ENCODE peak calls at places on chromosomes 11 and 22, in five cellular contexts. E is HL-60, C is fibroblast of the aortic adventitia, O is cardiac fibroblast, F is neural progenitor cell. R is an unnamed sample.
A peak's percentile ranks its signal among the peaks of the same experiment; 100 is the strongest.

GRCh38 chr11:11084337-11084736 is 226.5 kb upstream of the ZBED5 start:
- DNase-seq in E (no peak), F (no peak), O (no peak), C (no peak), R (no peak)

GRCh38 chr11:125211191-125211953 is 46.8 kb downstream of the PKNOX2 start:
- DNase-seq in C (peak; percentile 40), E (no peak), O (no peak), F (peak; percentile 48), R (no peak)

GRCh38 chr22:46428602-46429326 is 93.2 kb downstream of the TRMU start:
- DNase-seq in O (no peak), E (no peak), C (no peak), F (no peak), R (no peak)

GRCh38 chr22:45318558-45319318 is 9.0 kb downstream of the FAM118A start:
- DNase-seq in O (peak; percentile 17), F (peak; percentile 32), E (no peak), C (peak; percentile 65), R (no peak)

GRCh38 chr11:59776210-59777066 is 21.3 kb downstream of the STX3 start:
- DNase-seq in E (no peak), C (peak; percentile 39), O (peak; percentile 78), F (no peak), R (no peak)

GRCh38 chr11:122617926-122618325 is 37.6 kb upstream of the UBASH3B start:
- DNase-seq in E (no peak), F (no peak), O (no peak), C (no peak), R (no peak)

GRCh38 chr22:17817079-17817478 is 42.8 kb upstream of the BID start:
- DNase-seq in O (no peak), E (no peak), C (no peak), F (no peak), R (no peak)

GRCh38 chr11:19032990-19033389 is 27.5 kb downstream of the MRGPRX2 start:
- DNase-seq in E (no peak), F (no peak), O (no peak), C (no peak), R (no peak)

GRCh38 chr11:69269388-69269787 is 24.6 kb upstream of the MYEOV start:
- DNase-seq in O (no peak), C (no peak), E (no peak), F (no peak), R (no peak)

GRCh38 chr11:122207505-122207904 is 91.5 kb upstream of the BLID start:
- DNase-seq in F (no peak), O (peak; percentile 85), C (peak; percentile 96), E (no peak), R (no peak)

GRCh38 chr11:36155301-36155700 is 133.9 kb downstream of the COMMD9 start:
- DNase-seq in F (no peak), O (no peak), E (no peak), C (no peak), R (no peak)

GRCh38 chr11:100695911-100696310 is 8.8 kb downstream of the ARHGAP42 start:
- DNase-seq in E (no peak), F (no peak), C (no peak), O (no peak), R (no peak)

GRCh38 chr11:2270322-2271076 is at the start of gene ASCL2:
- DNase-seq in E (no peak), C (no peak), O (peak; percentile 11), F (peak; percentile 40), R (no peak)

GRCh38 chr11:122246885-122247284 is 130.9 kb upstream of the BLID start:
- DNase-seq in O (no peak), F (no peak), E (no peak), C (no peak), R (no peak)

GRCh38 chr11:117643606-117644300 is 153.3 kb downstream of the DSCAML1 start:
- DNase-seq in C (no peak), F (peak; percentile 36), E (no peak), O (no peak), R (no peak)

GRCh38 chr22:48717076-48717810 is 1110.4 kb downstream of the BRD1 start:
- DNase-seq in C (no peak), O (no peak), F (no peak), E (no peak), R (no peak)

GRCh38 chr11:17238377-17238776 is 30.6 kb upstream of the PIK3C2A start:
- DNase-seq in O (no peak), F (no peak), E (no peak), C (no peak), R (no peak)

GRCh38 chr22:49963647-49964026 is 3.1 kb downstream of the PIM3 start:
- DNase-seq in O (no peak), C (no peak), F (no peak), E (no peak), R (no peak)

GRCh38 chr22:49966041-49966715 is 5.6 kb downstream of the PIM3 start:
- DNase-seq in E (no peak), C (no peak), O (no peak), F (peak; percentile 1), R (no peak)

GRCh38 chr22:49964136-49964492 is 3.5 kb downstream of the PIM3 start:
- DNase-seq in F (no peak), C (no peak), O (no peak), E (no peak), R (no peak)

GRCh38 chr22:49965291-49966040 is 4.9 kb downstream of the PIM3 start:
- DNase-seq in C (no peak), F (peak; percentile 2), E (no peak), O (no peak), R (no peak)

DNA sequence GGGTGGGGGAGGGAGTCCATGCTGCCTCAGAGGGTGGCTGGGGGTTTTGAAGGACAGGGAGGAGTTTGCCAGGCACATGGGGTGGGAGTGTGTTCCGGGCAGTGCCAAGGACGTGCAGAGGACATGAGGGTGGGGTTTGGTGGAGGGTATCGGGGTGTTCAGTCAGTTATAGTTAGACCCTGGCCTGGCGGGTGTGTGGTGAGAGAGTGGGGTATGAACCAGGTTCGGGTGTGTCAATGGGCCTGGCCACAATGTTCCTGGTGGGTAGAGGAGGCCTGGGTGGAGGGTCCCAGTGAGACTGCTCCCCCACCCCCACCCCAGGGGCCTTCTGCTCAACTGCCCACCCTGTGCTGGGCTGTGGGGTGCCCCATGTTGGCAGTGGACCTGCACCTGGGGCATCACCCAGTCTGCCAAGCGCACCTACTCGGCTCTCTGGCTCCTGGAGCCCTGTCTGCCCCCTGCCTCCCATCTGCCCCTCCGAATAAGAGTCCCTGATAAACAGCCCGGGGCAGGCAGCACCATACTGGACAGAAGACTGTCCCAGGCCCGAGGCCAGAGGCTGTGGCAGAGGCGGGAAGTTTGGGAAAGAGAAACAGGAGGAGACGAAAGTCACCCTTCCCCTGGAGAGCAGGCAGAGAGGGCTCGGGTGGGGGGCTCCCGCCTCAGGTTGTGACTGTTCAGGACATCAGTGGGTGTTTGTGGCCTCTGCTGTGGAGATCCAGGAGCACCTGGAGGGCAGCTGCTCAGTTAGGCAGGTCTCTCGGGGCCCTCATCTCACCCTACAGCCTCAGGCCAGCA is 4.1 kb downstream of the PIM3 start:
- DNase-seq in E (no peak), C (no peak), F (peak; percentile 1), O (no peak), R (no peak)
- H3K4me3 ChIP-seq in E (no peak overlapping the region), C (no peak overlapping the region), F (no peak overlapping the region), O (no peak overlapping the region), R (peak overlapping the region; percentile 95)

DNA sequence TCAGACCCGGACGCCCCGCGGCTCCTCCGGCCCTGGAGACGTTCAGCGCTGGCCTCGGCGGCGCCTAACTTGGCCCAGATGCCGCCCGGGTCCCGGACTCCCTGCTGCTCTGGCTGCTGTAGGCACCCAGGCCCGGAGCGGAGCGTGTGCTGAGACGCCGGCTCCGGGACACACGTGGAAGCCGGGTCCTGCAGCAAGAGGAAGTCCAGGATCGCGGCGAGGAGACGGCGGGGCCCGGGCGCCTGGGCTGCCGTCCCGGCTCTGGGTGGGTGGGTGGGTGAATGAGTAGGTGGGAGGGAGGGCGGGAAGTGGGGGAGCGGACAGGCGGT is 223 bp downstream of the WT1 start:
- DNase-seq in O (peak; percentile 37), F (no peak), E (peak; percentile 52), C (peak; percentile 16), R (no peak)
- H3K4me3 ChIP-seq in O (peak overlapping the region; percentile 60), F (peak overlapping the region; percentile 37), E (peak overlapping the region; percentile 40), C (peak overlapping the region; percentile 46), R (no peak overlapping the region)

DNA sequence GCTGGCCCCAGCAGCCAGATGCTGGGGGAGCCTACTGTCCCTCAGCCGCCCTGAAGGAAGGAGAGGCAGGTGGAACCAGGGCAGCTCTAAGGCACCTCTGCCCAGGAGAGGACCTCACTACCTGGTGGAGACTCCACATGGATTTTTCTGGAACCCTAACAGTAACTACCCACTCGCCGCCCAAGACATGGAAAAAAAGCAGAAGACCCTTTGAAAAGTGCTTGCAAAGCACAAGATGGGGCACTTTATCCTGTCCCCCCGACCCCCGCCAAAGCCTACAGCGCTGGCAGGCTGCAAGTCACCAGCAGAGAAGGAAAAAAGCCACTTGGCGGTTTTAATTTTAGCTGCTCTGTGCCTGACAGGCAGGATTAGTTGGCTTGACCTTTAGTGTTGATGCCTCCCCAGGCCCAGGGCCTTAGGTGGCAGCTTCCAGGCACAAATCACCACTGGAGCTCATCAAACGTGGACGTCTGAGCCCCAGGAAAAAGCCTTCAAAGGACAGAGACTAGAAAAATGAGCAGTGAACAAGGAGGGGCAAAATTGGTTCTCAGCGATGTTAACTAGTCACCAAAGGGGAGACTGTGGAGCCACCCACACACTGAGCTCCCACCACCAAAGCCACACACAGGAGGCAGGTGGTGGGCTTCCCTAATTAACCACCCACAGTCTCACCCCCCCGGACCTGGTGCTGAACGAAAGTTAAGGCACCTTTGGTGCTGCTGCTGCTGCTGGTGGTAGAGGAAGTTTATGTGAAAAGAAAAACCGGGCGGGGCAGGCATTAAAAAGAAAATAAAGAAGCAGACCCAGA is 4.2 kb upstream of the PYGM start:
- DNase-seq in F (peak; percentile 43), E (no peak), C (no peak), O (no peak), R (no peak)
- H3K4me3 ChIP-seq in F (no peak overlapping the region), E (no peak overlapping the region), C (no peak overlapping the region), O (no peak overlapping the region), R (no peak overlapping the region)

GRCh38 chr22:19086417-19086816 is 35.8 kb downstream of the DGCR2 start:
- DNase-seq in E (no peak), C (no peak), F (no peak), O (no peak), R (no peak)
- H3K4me3 ChIP-seq in E (no peak overlapping the region), C (no peak overlapping the region), F (no peak overlapping the region), O (no peak overlapping the region), R (no peak overlapping the region)

GRCh38 chr22:41561788-41562187 is 978 bp downstream of the CSDC2 start:
- DNase-seq in C (no peak), F (no peak), O (no peak), E (no peak), R (no peak)
- H3K4me3 ChIP-seq in C (peak overlapping the region; percentile 72), F (no peak overlapping the region), O (peak overlapping the region; percentile 41), E (no peak overlapping the region), R (no peak overlapping the region)

R was measured in GM12864.